ENCODE peak calls at places on chromosomes 11 and 22, in seven cellular contexts. L is kidney, E is cardiac muscle cell, J is bronchial epithelial cell, H is endothelial cell, G is BE2C, B is H9. F is an unnamed sample.

GRCh38 chr11:89608234-89608966 is 101.7 kb upstream of the TRIM77 start:
- DNase-seq in G (no peak), H (no peak), E (no peak), J (no peak), B (no peak), L (no peak), F (no peak)

GRCh38 chr11:73317373-73317772 is 9.3 kb downstream of the ARHGEF17 start:
- DNase-seq in L (peak; percentile 84), E (no peak), B (no peak), H (no peak), J (no peak), G (no peak), F (no peak)

GRCh38 chr11:75400110-75400865 is 970 bp downstream of the RPS3 start:
- DNase-seq in L (no peak), B (no peak), G (no peak), J (peak; percentile 31), H (no peak), E (no peak), F (no peak)

GRCh38 chr22:17866127-17866526 is 91.9 kb upstream of the BID start:
- DNase-seq in B (no peak), H (no peak), E (no peak), J (no peak), G (no peak), L (no peak), F (peak; percentile 66)

GRCh38 chr11:125078516-125079140 is 15.5 kb downstream of the SLC37A2 start:
- DNase-seq in G (no peak), L (no peak), B (no peak), J (no peak), E (no peak), H (no peak), F (no peak)

GRCh38 chr22:24230911-24231656 is 13.8 kb downstream of the GGT5 start:
- DNase-seq in G (no peak), L (peak; percentile 80), J (no peak), B (peak; percentile 88), H (peak; percentile 75), E (peak; percentile 36), F (peak; percentile 52)

GRCh38 chr11:1569251-1569780 is 2.8 kb downstream of the DUSP8 start:
- DNase-seq in E (no peak), L (no peak), J (no peak), H (no peak), B (no peak), G (no peak), F (no peak)

GRCh38 chr22:47837703-47838102 is 1075.3 kb downstream of the TBC1D22A start:
- DNase-seq in H (peak; percentile 26), E (no peak), J (peak; percentile 3), G (no peak), B (peak; percentile 57), L (no peak), F (no peak)

GRCh38 chr11:69999721-70000120 is 78.4 kb upstream of the ANO1 start:
- DNase-seq in J (peak; percentile 11), L (no peak), G (no peak), H (no peak), E (no peak), B (peak; percentile 46), F (no peak)

GRCh38 chr11:1568451-1568911 is 3.6 kb downstream of the DUSP8 start:
- DNase-seq in E (no peak), L (peak; percentile 73), B (peak; percentile 84), G (no peak), H (peak; percentile 14), J (no peak), F (no peak)

GRCh38 chr11:92978226-92979111 is 9.0 kb downstream of the MTNR1B start:
- DNase-seq in J (peak; percentile 42), G (peak; percentile 79), B (no peak), E (no peak), L (no peak), H (no peak), F (no peak)

GRCh38 chr11:118894192-118894591 is 10.5 kb downstream of the CXCR5 start:
- DNase-seq in L (peak; percentile 55), J (no peak), G (no peak), E (no peak), B (no peak), H (no peak), F (no peak)

GRCh38 chr11:92866679-92867282 is 102.7 kb upstream of the MTNR1B start:
- DNase-seq in G (no peak), E (no peak), L (peak; percentile 64), B (no peak), J (no peak), H (no peak), F (no peak)

GRCh38 chr11:134205729-134206128 is 18.0 kb downstream of the NCAPD3 start:
- DNase-seq in E (no peak), H (no peak), J (no peak), B (no peak), G (no peak), L (no peak), F (no peak)

GRCh38 chr22:42889290-42889689 is 32.2 kb upstream of the ARFGAP3 start:
- DNase-seq in H (no peak), L (no peak), G (no peak), E (no peak), J (no peak), B (no peak), F (no peak)

GRCh38 chr22:23067023-23067650 is 3.2 kb upstream of the GNAZ start:
- DNase-seq in H (peak; percentile 2), G (peak; percentile 4), J (no peak), E (no peak), B (peak; percentile 18), L (peak; percentile 54), F (no peak)

GRCh38 chr22:22410121-22410520 is 98.4 kb downstream of the ZNF280B start:
- DNase-seq in B (no peak), H (no peak), J (no peak), E (no peak), L (peak; percentile 86), G (peak; percentile 52), F (no peak)

GRCh38 chr11:84524422-84525051 is 1102.6 kb downstream of the DLG2 start:
- DNase-seq in L (no peak), G (no peak), J (peak; percentile 16), B (no peak), E (no peak), H (no peak), F (no peak)

GRCh38 chr11:122751298-122752070 is 86.8 kb upstream of the CRTAM start:
- DNase-seq in G (peak; percentile 25), J (no peak), H (no peak), B (no peak), E (no peak), L (no peak), F (no peak)

GRCh38 chr11:7605544-7605943 is 67.8 kb downstream of the CYB5R2 start:
- DNase-seq in J (peak; percentile 85), H (no peak), B (no peak), E (no peak), G (no peak), L (no peak), F (no peak)

GRCh38 chr11:76626921-76627391 is 43.6 kb downstream of the LRRC32 start:
- DNase-seq in B (no peak), L (no peak), J (no peak), G (no peak), E (no peak), H (peak; percentile 1), F (no peak)

GRCh38 chr11:128802358-128802981 is 64.6 kb downstream of the KCNJ1 start:
- DNase-seq in J (peak; percentile 33), G (peak; percentile 77), E (peak; percentile 47), H (peak; percentile 43), L (no peak), B (peak; percentile 68), F (peak; percentile 40)
- TF ChIP-seq CTCF in J (peak; percentile 57), G (peak; percentile 93), E (peak; percentile 59), H (peak; percentile 38), L (peak; percentile 26), B (peak; percentile 81), F (peak; percentile 63)

GRCh38 chr11:60633645-60634044 is 65.8 kb upstream of the MS4A8 start:
- DNase-seq in L (no peak), H (no peak), G (no peak), E (no peak), B (no peak), J (no peak), F (no peak)

GRCh38 chr11:60631939-60632338 is 67.5 kb upstream of the MS4A8 start:
- DNase-seq in J (no peak), E (no peak), H (no peak), B (no peak), G (no peak), L (no peak), F (no peak)

GRCh38 chr11:60629399-60629798 is 70.0 kb upstream of the MS4A8 start:
- DNase-seq in H (no peak), B (no peak), G (no peak), J (no peak), E (no peak), L (no peak), F (no peak)

DNA sequence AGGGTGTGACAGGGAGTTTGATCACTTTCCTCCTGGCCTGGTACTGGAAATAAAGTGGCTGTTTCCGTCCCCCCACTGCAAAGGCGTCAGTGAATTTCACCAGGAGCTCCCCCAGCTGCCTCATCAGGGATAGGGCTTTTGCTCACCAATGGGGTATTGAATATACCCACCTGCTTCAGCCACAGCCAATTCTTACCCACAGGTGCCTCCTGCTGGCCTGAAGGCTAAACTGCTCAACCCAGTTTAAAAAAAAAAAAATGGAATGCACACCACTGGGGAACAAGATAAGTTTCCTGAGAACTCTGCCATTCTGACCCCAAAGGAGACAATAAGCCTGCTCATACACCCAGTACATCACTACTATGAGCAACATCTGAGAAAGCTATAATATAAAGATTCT is 65.3 kb upstream of the MS4A8 start:
- DNase-seq in J (peak; percentile 1), H (peak; percentile 27), B (peak; percentile 66), L (no peak), E (peak; percentile 3), G (no peak), F (no peak)
- TF ChIP-seq CTCF in J (peak; percentile 20), H (peak; percentile 66), B (peak; percentile 78), L (peak; percentile 19), E (peak; percentile 2), G (peak; percentile 16), F (peak; percentile 49)

GRCh38 chr11:20336056-20336455 is 27.5 kb upstream of the HTATIP2 start:
- DNase-seq in G (no peak), J (no peak), L (no peak), B (no peak), H (no peak), E (no peak), F (no peak)

GRCh38 chr11:20342347-20343279 is 20.9 kb upstream of the HTATIP2 start:
- DNase-seq in G (peak; percentile 80), E (peak; percentile 78), L (no peak), B (peak; percentile 87), J (no peak), H (no peak), F (peak; percentile 25)

DNA sequence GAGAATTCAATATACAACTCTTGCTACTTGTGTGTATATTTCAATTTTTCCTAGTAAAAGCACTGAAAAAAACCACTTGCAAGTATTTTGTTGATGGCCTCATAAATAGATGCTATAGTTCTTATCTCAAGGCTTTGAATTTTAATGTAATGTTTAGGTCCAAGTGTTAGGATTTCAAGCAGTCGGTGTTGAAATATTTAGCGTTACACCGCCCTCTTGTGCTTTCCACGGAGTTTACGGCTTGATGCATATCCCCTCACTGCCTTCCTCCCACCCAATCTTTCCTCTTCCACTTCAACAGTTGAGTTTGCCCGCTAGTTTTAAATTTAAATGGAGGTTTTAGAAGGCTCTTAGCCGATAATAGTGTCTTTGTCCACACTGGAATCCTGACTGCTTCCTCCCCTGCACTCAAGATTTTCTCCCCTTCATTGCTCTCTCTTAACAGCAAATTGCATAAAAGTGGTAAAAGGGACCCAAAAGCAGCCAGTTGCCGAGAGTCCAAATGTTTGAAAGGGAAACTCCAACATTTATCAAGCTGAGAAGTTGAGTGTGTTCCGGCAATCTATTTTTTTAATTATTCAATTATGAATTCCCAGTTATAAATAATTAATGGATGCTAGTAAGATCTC is 25.9 kb upstream of the HTATIP2 start:
- DNase-seq in G (peak; percentile 39), B (peak; percentile 36), H (peak; percentile 44), L (no peak), J (peak; percentile 36), E (peak; percentile 64), F (peak; percentile 34)
- TF ChIP-seq CTCF in G (peak; percentile 65), B (peak; percentile 77), H (peak; percentile 52), L (peak; percentile 28), J (peak; percentile 53), E (peak; percentile 53), F (peak; percentile 67)

GRCh38 chr11:121153472-121153871 is 52.4 kb downstream of the TECTA start:
- DNase-seq in G (no peak), L (no peak), E (no peak), H (no peak), B (no peak), J (no peak), F (no peak)
- TF ChIP-seq CTCF in G (peak; percentile 13), L (no peak), E (no peak), H (no peak), B (peak; percentile 68), J (no peak), F (no peak)

F was measured in neural crest cell.